ENCODE peak calls at places on chromosomes 7 and 10, in nine cellular contexts. M is Calu3, K is brain microvascular endothelial cell, R is glutamatergic neuron, Z is A549, F is AG04450, Y is nephron progenitor cell, Q is neural crest cell, U is HFF-Myc. E is an unnamed sample.

GRCh38 chr7:74599251-74599650 is 58.3 kb upstream of the GTF2I start:
- DNase-seq in M (no peak), U (no peak), Q (no peak), Y (no peak), K (no peak), R (no peak), Z (no peak), F (no peak), E (no peak)

GRCh38 chr7:106731637-106732036 is 70.7 kb upstream of the CCDC71L start:
- DNase-seq in U (no peak), Z (no peak), K (no peak), F (no peak), R (no peak), Y (no peak), Q (no peak), M (no peak), E (peak)

GRCh38 chr10:15237351-15237750 is 68.9 kb upstream of the NMT2 start:
- DNase-seq in K (peak), Y (no peak), Q (no peak), R (peak), M (peak), F (peak), Z (peak), U (no peak), E (peak)

GRCh38 chr7:124671976-124672375 is 93.6 kb downstream of the GPR37 start:
- DNase-seq in Y (no peak), K (no peak), Z (no peak), F (no peak), M (no peak), R (no peak), Q (no peak), U (no peak), E (no peak)

GRCh38 chr7:130961128-130961601 is 227.2 kb upstream of the KLF14 start:
- DNase-seq in Z (no peak), U (no peak), Q (no peak), M (no peak), R (no peak), K (peak), F (no peak), Y (no peak), E (no peak)

GRCh38 chr10:107814865-107815487 is 650.5 kb upstream of the SORCS1 start:
- DNase-seq in M (peak), F (no peak), Y (peak), K (peak), Z (no peak), Q (peak), U (peak), R (peak), E (peak)

GRCh38 chr7:127588697-127589482 is 679 bp downstream of the ARF5 start:
- DNase-seq in M (peak), U (peak), R (peak), Q (peak), F (peak), Y (peak), Z (peak), K (peak), E (peak)

GRCh38 chr10:77635402-77636227 is 2.0 kb downstream of the KCNMA1 start:
- DNase-seq in U (no peak), F (no peak), K (no peak), Q (no peak), Y (no peak), Z (no peak), R (no peak), M (no peak), E (no peak)

GRCh38 chr7:97064972-97065587 is 40.4 kb upstream of the DLX5 start:
- DNase-seq in M (peak), K (peak), F (peak), R (no peak), U (peak), Z (peak), Y (peak), Q (peak), E (peak)

GRCh38 chr10:128922172-128922571 is 544.9 kb upstream of the MGMT start:
- DNase-seq in U (no peak), Y (no peak), Q (no peak), R (no peak), F (no peak), Z (no peak), K (no peak), M (no peak), E (no peak)

GRCh38 chr10:115975031-115975430 is 298.0 kb downstream of the GFRA1 start:
- DNase-seq in Q (no peak), M (no peak), Z (no peak), K (no peak), R (no peak), F (no peak), U (no peak), Y (no peak), E (no peak)

GRCh38 chr7:4745971-4746919 is 29.2 kb upstream of the AP5Z1 start:
- DNase-seq in Z (peak), Q (no peak), U (peak), R (no peak), F (no peak), Y (no peak), M (peak), K (peak), E (peak)

GRCh38 chr7:103990991-103991390 is 1.5 kb upstream of the RELN start:
- DNase-seq in F (no peak), R (no peak), M (no peak), K (no peak), Z (no peak), Y (no peak), U (no peak), Q (no peak), E (peak)

GRCh38 chr7:103988468-103989199 is 824 bp downstream of the RELN start:
- DNase-seq in Z (no peak), R (peak), M (no peak), F (no peak), K (no peak), U (no peak), Q (no peak), Y (peak), E (peak)

GRCh38 chr7:103991406-103991805 is 1.9 kb upstream of the RELN start:
- DNase-seq in Y (no peak), K (no peak), U (no peak), Q (no peak), R (no peak), Z (no peak), F (no peak), M (no peak), E (no peak)

GRCh38 chr7:103989200-103989784 is at the start of gene RELN:
- DNase-seq in Z (no peak), M (peak), R (peak), F (no peak), U (no peak), K (peak), Y (peak), Q (peak), E (peak)

DNA sequence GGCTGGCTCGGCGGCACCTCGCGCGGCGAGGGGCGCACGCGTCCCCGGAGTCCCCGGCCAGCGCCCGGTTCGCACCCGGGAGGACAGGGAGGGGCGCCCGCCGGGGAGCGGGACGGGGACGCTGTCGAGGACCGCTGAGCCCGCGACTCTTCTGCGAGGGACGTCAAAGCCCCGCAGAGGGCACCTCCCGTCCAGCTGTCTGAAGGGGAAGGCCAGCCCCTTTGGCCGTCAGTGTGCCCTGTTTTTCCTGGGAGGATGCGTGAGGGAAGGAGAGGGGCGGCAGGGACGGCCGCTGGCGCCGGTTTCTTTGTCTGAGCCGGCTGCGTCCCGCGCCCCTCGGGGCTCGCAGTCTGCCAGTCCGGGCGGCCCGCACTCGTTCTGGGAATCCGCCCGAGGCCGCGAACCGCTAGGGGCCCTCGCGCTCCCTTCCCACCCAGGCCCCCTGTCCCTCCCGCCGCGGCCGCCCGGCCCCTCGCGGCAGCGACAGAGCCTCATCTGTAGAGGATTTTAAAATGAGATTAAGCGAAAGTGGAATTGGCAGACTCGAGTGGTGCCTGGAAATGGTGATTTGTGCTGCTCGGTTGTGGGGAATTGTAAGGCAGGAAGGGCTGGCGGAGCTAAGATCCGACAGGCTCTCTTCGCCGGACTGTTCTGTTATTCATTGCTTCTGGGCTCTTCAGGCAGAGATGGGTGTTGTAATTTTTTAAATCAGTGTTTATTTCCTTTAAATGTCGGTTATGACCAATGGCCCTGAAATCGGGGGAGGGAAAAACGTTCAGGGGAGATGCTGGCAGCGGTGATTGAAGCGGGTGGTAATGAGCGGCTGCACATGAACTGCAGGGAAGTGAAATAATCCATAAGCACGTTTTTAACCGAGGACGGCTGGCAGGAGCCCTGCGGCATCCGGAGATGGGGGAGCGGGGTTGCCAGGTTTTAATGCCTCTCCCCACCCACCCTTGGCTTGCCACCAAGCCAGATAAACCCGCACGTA is 622 bp upstream of the RELN start:
- DNase-seq in Z (peak), Y (peak), U (no peak), Q (peak), M (peak), R (peak), F (no peak), K (peak), E (peak)
- TF ChIP-seq CTCF in Z (no peak), Y (no peak), U (no peak), Q (peak), M (no peak), R (no peak), F (no peak), K (peak), E (peak)

GRCh38 chr10:103367782-103368518 is at the start of gene TAF5:
- DNase-seq in F (peak), Y (peak), U (peak), Q (peak), K (peak), M (peak), R (peak), Z (peak), E (peak)
- TF ChIP-seq CTCF in F (no peak), Y (no peak), U (no peak), Q (no peak), K (no peak), M (no peak), R (no peak), Z (no peak), E (no peak)

DNA sequence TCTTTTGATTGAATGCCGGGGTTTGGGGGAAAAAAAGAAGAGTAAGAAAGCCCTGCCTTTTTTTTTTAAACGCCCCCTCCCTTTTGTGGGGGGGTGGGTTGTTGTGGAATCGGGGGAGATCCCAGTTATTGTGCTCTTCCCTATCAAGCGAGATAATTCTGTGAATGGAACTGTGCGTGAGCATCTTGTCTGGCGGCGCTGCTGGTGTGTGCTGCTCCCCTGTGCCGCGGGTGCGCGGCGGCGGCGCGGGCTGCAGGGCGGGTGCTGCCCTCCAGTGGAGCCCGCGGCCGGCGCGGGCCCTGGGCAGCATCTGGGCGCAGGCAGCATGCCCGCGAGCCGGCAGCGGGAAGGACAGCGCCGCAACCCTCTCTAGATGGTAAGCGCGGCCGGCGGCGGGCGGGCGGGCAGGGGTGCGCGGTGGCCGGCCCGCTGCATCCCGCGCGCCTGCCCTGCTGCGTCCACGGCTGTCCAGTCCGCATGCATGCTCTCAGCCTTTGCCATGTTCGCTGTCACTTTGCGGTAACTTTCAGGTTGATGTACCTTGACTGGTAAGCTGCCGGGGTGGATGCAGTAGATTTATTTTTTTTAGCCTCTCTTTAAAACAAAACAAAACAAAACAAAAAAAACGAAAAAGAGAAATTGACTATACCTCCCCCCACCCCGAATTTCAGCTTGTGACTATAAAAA is 176.6 kb downstream of the TCF7L2 start:
- DNase-seq in Q (peak), K (peak), Z (peak), Y (peak), U (no peak), M (peak), F (peak), R (peak), E (peak)
- TF ChIP-seq CTCF in Q (peak), K (peak), Z (peak), Y (peak), U (peak), M (peak), F (peak), R (peak), E (peak)

GRCh38 chr10:22579826-22580225 is 134.6 kb downstream of the PIP4K2A start:
- DNase-seq in K (no peak), Q (no peak), M (no peak), U (no peak), Y (no peak), F (no peak), Z (no peak), R (no peak), E (no peak)

GRCh38 chr10:22570234-22570633 is 144.1 kb downstream of the PIP4K2A start:
- DNase-seq in Z (no peak), U (no peak), K (no peak), Y (no peak), M (no peak), F (no peak), R (no peak), Q (no peak), E (no peak)

GRCh38 chr10:22570733-22571430 is 143.5 kb downstream of the PIP4K2A start:
- DNase-seq in K (no peak), U (no peak), F (no peak), Z (no peak), Y (no peak), Q (no peak), R (no peak), M (no peak), E (no peak)

GRCh38 chr10:22568928-22569327 is 145.4 kb downstream of the PIP4K2A start:
- DNase-seq in U (no peak), Q (no peak), F (no peak), K (no peak), Z (no peak), M (no peak), R (no peak), Y (no peak), E (no peak)

DNA sequence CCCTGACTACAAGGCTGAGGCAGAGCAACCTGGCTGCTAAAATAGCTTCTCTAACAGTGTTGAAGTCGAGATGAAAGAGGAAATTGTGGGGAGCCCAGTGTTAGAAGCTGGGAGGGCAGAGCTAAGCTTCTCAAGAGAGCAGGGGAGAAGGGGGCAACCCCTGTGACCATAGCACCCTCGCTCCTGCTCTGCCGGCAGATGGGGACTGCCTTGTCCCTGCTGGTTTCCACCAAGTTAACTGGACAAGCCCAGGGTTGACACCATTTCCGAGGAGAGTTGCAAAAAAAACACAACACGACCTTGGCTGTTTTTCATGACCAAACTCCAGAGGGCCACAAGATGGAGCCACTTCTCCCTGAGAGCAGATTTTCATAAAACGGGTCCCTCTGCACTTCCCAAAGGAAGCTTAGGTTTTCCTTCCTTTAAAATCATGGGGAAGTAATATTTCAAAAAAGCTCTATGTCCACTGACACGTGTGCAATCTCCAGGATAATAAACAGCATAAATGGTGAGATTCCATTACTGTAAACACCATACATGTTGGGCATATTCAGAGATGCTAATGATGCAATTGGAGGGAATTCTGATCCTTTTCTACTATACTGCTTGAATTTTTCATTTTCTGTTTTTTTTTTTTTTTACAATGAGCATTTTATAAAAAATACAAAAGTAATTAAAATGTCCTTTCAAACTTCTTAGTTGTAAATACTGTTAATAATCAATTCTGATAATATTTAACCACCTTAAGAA is 140.4 kb downstream of the PIP4K2A start:
- DNase-seq in Q (no peak), U (no peak), R (no peak), Z (peak), M (peak), Y (no peak), K (no peak), F (no peak), E (no peak)
- TF ChIP-seq CTCF in Q (peak), U (peak), R (peak), Z (peak), M (peak), Y (no peak), K (peak), F (peak), E (peak)